ENCODE peak calls at places on chromosome X, in six cellular contexts. One of them, this sample, is unnamed.

GRCh38 chrX:1397001-1397400 is 5.1 kb upstream of the SLC25A6 start:
- DNase-seq in neural crest cell: no peak
- DNase-seq in cardiac muscle cell: no peak
- DNase-seq in LHCN-M2: no peak
- DNase-seq in HS-5: no peak
- DNase-seq in HT1080: no peak
- DNase-seq in this sample: no peak

GRCh38 chrX:133497356-133497755 is 82.1 kb upstream of the GPC4 start:
- DNase-seq in neural crest cell: no peak
- DNase-seq in cardiac muscle cell: no peak
- DNase-seq in LHCN-M2: no peak
- DNase-seq in HS-5: no peak
- DNase-seq in HT1080: no peak
- DNase-seq in this sample: no peak

GRCh38 chrX:111955916-111956315 is 79.9 kb downstream of the TRPC5OS start:
- DNase-seq in neural crest cell: no peak
- DNase-seq in cardiac muscle cell: no peak
- DNase-seq in LHCN-M2: no peak
- DNase-seq in HS-5: no peak
- DNase-seq in HT1080: no peak
- DNase-seq in this sample: no peak

GRCh38 chrX:23773601-23774175 is 9.3 kb upstream of the SAT1 start:
- DNase-seq in neural crest cell: no peak
- DNase-seq in cardiac muscle cell: no peak
- DNase-seq in LHCN-M2: no peak
- DNase-seq in HS-5: no peak
- DNase-seq in HT1080: no peak
- DNase-seq in this sample: no peak

GRCh38 chrX:74343970-74344622 is 40.1 kb downstream of the ZCCHC13 start:
- DNase-seq in neural crest cell: peak; percentile 56
- DNase-seq in cardiac muscle cell: peak; percentile 95
- DNase-seq in LHCN-M2: peak; percentile 96
- DNase-seq in HS-5: peak; percentile 88
- DNase-seq in HT1080: peak; percentile 96
- DNase-seq in this sample: peak; percentile 91

GRCh38 chrX:443676-444210 is 57.0 kb upstream of the PPP2R3B start:
- DNase-seq in neural crest cell: no peak
- DNase-seq in cardiac muscle cell: no peak
- DNase-seq in LHCN-M2: no peak
- DNase-seq in HS-5: no peak
- DNase-seq in HT1080: no peak
- DNase-seq in this sample: no peak

GRCh38 chrX:54452920-54453319 is 12.7 kb downstream of the TSR2 start:
- DNase-seq in neural crest cell: peak; percentile 2
- DNase-seq in cardiac muscle cell: peak; percentile 12
- DNase-seq in LHCN-M2: peak; percentile 5
- DNase-seq in HS-5: no peak
- DNase-seq in HT1080: peak; percentile 23
- DNase-seq in this sample: peak; percentile 3

GRCh38 chrX:142244568-142244967 is 39.5 kb upstream of the MAGEC2 start:
- DNase-seq in neural crest cell: no peak
- DNase-seq in cardiac muscle cell: no peak
- DNase-seq in LHCN-M2: no peak
- DNase-seq in HS-5: no peak
- DNase-seq in HT1080: no peak
- DNase-seq in this sample: no peak

GRCh38 chrX:1465261-1466231 is 12.8 kb upstream of the ASMTL start:
- DNase-seq in neural crest cell: no peak
- DNase-seq in cardiac muscle cell: no peak
- DNase-seq in LHCN-M2: no peak
- DNase-seq in HS-5: no peak
- DNase-seq in HT1080: no peak
- DNase-seq in this sample: no peak

GRCh38 chrX:96417695-96418094 is 266.9 kb upstream of the DIAPH2 start:
- DNase-seq in neural crest cell: no peak
- DNase-seq in cardiac muscle cell: no peak
- DNase-seq in LHCN-M2: no peak
- DNase-seq in HS-5: no peak
- DNase-seq in HT1080: no peak
- DNase-seq in this sample: no peak

GRCh38 chrX:134803551-134804183 is 145.4 kb upstream of the PLAC1 start:
- DNase-seq in neural crest cell: no peak
- DNase-seq in cardiac muscle cell: no peak
- DNase-seq in LHCN-M2: no peak
- DNase-seq in HS-5: no peak
- DNase-seq in HT1080: no peak
- DNase-seq in this sample: no peak

GRCh38 chrX:72245461-72246089 is 6.7 kb upstream of the ERCC6L start:
- DNase-seq in neural crest cell: peak; percentile 60
- DNase-seq in cardiac muscle cell: peak; percentile 71
- DNase-seq in LHCN-M2: peak; percentile 56
- DNase-seq in HS-5: no peak
- DNase-seq in HT1080: peak; percentile 60
- DNase-seq in this sample: peak; percentile 45

GRCh38 chrX:143664302-143664701 is 28.4 kb upstream of the SLITRK4 start:
- DNase-seq in neural crest cell: peak; percentile 1
- DNase-seq in cardiac muscle cell: peak; percentile 23
- DNase-seq in LHCN-M2: peak; percentile 10
- DNase-seq in HS-5: no peak
- DNase-seq in HT1080: peak; percentile 5
- DNase-seq in this sample: no peak

GRCh38 chrX:68938244-68939004 is 109.6 kb downstream of the EFNB1 start:
- DNase-seq in neural crest cell: no peak
- DNase-seq in cardiac muscle cell: peak; percentile 91
- DNase-seq in LHCN-M2: peak; percentile 70
- DNase-seq in HS-5: no peak
- DNase-seq in HT1080: peak; percentile 76
- DNase-seq in this sample: no peak

GRCh38 chrX:71282514-71283408 is 674 bp upstream of the NONO start:
- DNase-seq in neural crest cell: no peak
- DNase-seq in cardiac muscle cell: no peak
- DNase-seq in LHCN-M2: peak; percentile 58
- DNase-seq in HS-5: no peak
- DNase-seq in HT1080: peak; percentile 47
- DNase-seq in this sample: no peak

GRCh38 chrX:37509349-37509748 is 62.1 kb upstream of the LANCL3 start:
- DNase-seq in neural crest cell: no peak
- DNase-seq in cardiac muscle cell: peak; percentile 7
- DNase-seq in LHCN-M2: peak; percentile 4
- DNase-seq in HS-5: no peak
- DNase-seq in HT1080: peak; percentile 13
- DNase-seq in this sample: no peak

GRCh38 chrX:27555514-27555913 is 34.6 kb upstream of the DCAF8L2 start:
- DNase-seq in neural crest cell: no peak
- DNase-seq in cardiac muscle cell: peak; percentile 69
- DNase-seq in LHCN-M2: no peak
- DNase-seq in HS-5: no peak
- DNase-seq in HT1080: peak; percentile 4
- DNase-seq in this sample: no peak

GRCh38 chrX:104488811-104489210 is 77.2 kb upstream of the IL1RAPL2 start:
- DNase-seq in neural crest cell: no peak
- DNase-seq in cardiac muscle cell: no peak
- DNase-seq in LHCN-M2: no peak
- DNase-seq in HS-5: no peak
- DNase-seq in HT1080: peak; percentile 1
- DNase-seq in this sample: no peak

GRCh38 chrX:29902004-29902403 is 313.4 kb upstream of the MAGEB2 start:
- DNase-seq in neural crest cell: no peak
- DNase-seq in cardiac muscle cell: no peak
- DNase-seq in LHCN-M2: no peak
- DNase-seq in HS-5: no peak
- DNase-seq in HT1080: no peak
- DNase-seq in this sample: no peak

GRCh38 chrX:47143894-47144625 is 442 bp downstream of the NDUFB11 start:
- DNase-seq in neural crest cell: no peak
- DNase-seq in cardiac muscle cell: peak; percentile 44
- DNase-seq in LHCN-M2: peak; percentile 41
- DNase-seq in HS-5: no peak
- DNase-seq in HT1080: no peak
- DNase-seq in this sample: peak; percentile 38

GRCh38 chrX:129726307-129727111 is 12.3 kb upstream of the XPNPEP2 start:
- DNase-seq in neural crest cell: peak; percentile 63
- DNase-seq in cardiac muscle cell: peak; percentile 75
- DNase-seq in LHCN-M2: peak; percentile 52
- DNase-seq in HS-5: peak; percentile 18
- DNase-seq in HT1080: peak; percentile 59
- DNase-seq in this sample: peak; percentile 34

GRCh38 chrX:46814966-46815365 is 21.9 kb upstream of the RP2 start:
- DNase-seq in neural crest cell: no peak
- DNase-seq in cardiac muscle cell: no peak
- DNase-seq in LHCN-M2: no peak
- DNase-seq in HS-5: no peak
- DNase-seq in HT1080: no peak
- DNase-seq in this sample: no peak

This sample was measured in HCEC 1CT.